ENCODE peak calls at places on chromosomes 6 and 20, in seven cellular contexts. U is left lung, B is tibial artery, F is progenitor cell of endocrine pancreas, H is omental fat pad, N is AG09319, Q is natural killer cell. S is an unnamed sample.

GRCh38 chr6:14635195-14635594 is 517.6 kb downstream of the CD83 start:
- DNase-seq in Q (no peak), F (no peak), H (no peak), U (no peak), B (no peak), N (no peak), S (no peak)

GRCh38 chr20:45044084-45044573 is 56.8 kb downstream of the KCNS1 start:
- DNase-seq in H (no peak), F (peak), B (no peak), U (no peak), N (peak), Q (no peak), S (no peak)

GRCh38 chr20:37239026-37239451 is 22.6 kb downstream of the GHRH start:
- DNase-seq in H (no peak), U (no peak), B (no peak), Q (no peak), N (no peak), F (no peak), S (no peak)

GRCh38 chr6:56017198-56017597 is 141.8 kb upstream of the BMP5 start:
- DNase-seq in N (no peak), U (no peak), F (no peak), B (no peak), H (no peak), Q (no peak), S (no peak)

GRCh38 chr6:56752009-56752408 is 109.3 kb upstream of the DST start:
- DNase-seq in B (no peak), Q (no peak), F (no peak), U (no peak), H (no peak), N (no peak), S (no peak)

GRCh38 chr6:99347804-99348203 is 1.7 kb downstream of the FAXC start:
- DNase-seq in H (no peak), F (no peak), B (no peak), Q (no peak), N (no peak), U (no peak), S (no peak)

GRCh38 chr6:157961116-157961515 is 20.5 kb upstream of the SYNJ2 start:
- DNase-seq in F (no peak), U (no peak), B (no peak), Q (no peak), H (no peak), N (no peak), S (no peak)

GRCh38 chr20:8428988-8429387 is 296.9 kb downstream of the PLCB1 start:
- DNase-seq in Q (peak), F (no peak), N (no peak), H (no peak), U (no peak), B (no peak), S (no peak)

GRCh38 chr6:120875900-120876299 is 458.4 kb downstream of the TBC1D32 start:
- DNase-seq in N (no peak), H (no peak), F (no peak), U (no peak), Q (no peak), B (no peak), S (no peak)

GRCh38 chr6:159104931-159105330 is 60.1 kb upstream of the TAGAP start:
- DNase-seq in B (peak), U (no peak), H (no peak), F (no peak), Q (peak), N (no peak), S (no peak)

GRCh38 chr6:37130704-37131103 is 39.2 kb upstream of the PIM1 start:
- DNase-seq in B (peak), U (peak), Q (no peak), F (no peak), N (no peak), H (peak), S (no peak)

GRCh38 chr20:23078351-23078993 is 7.7 kb downstream of the CD93 start:
- DNase-seq in B (no peak), F (no peak), H (no peak), N (peak), U (no peak), Q (no peak), S (no peak)

GRCh38 chr6:3294921-3295871 is 36.4 kb downstream of the PSMG4 start:
- DNase-seq in N (no peak), F (no peak), U (peak), B (no peak), H (no peak), Q (no peak), S (no peak)

GRCh38 chr6:40352527-40353170 is 234.5 kb downstream of the LRFN2 start:
- DNase-seq in F (no peak), U (no peak), Q (no peak), H (no peak), N (no peak), B (no peak), S (no peak)

GRCh38 chr6:12051861-12052368 is 39.8 kb downstream of the HIVEP1 start:
- DNase-seq in U (no peak), Q (no peak), B (no peak), F (no peak), H (no peak), N (no peak), S (no peak)

GRCh38 chr6:62891065-62891647 is 320.1 kb upstream of the FKBP1C start:
- DNase-seq in B (no peak), U (no peak), H (no peak), F (no peak), Q (no peak), N (no peak), S (no peak)

GRCh38 chr6:169845426-169846285 is 94.2 kb downstream of the ERMARD start:
- DNase-seq in F (no peak), N (no peak), H (no peak), B (no peak), Q (no peak), U (peak), S (no peak)

GRCh38 chr20:24039196-24039595 is 50.6 kb upstream of the GGTLC1 start:
- DNase-seq in N (no peak), U (no peak), F (no peak), H (no peak), B (no peak), Q (no peak), S (no peak)

GRCh38 chr20:10249822-10250221 is 31.2 kb downstream of the SNAP25 start:
- DNase-seq in Q (no peak), U (no peak), N (no peak), H (no peak), F (no peak), B (no peak), S (no peak)

GRCh38 chr6:147176795-147177194 is 27.4 kb upstream of the STXBP5 start:
- DNase-seq in B (no peak), F (no peak), Q (no peak), N (no peak), U (no peak), H (no peak), S (no peak)

GRCh38 chr6:134819236-134819635 is 130.7 kb downstream of the ALDH8A1 start:
- DNase-seq in N (no peak), Q (no peak), F (no peak), U (no peak), H (no peak), B (no peak), S (no peak)

GRCh38 chr6:73134588-73134987 is 90.7 kb downstream of the KHDC1L start:
- DNase-seq in N (no peak), H (no peak), F (peak), Q (no peak), U (no peak), B (no peak), S (no peak)
- TF ChIP-seq CTCF in N (peak), H (no peak), F (peak), Q (no peak), U (peak), B (peak), S (no peak)

DNA sequence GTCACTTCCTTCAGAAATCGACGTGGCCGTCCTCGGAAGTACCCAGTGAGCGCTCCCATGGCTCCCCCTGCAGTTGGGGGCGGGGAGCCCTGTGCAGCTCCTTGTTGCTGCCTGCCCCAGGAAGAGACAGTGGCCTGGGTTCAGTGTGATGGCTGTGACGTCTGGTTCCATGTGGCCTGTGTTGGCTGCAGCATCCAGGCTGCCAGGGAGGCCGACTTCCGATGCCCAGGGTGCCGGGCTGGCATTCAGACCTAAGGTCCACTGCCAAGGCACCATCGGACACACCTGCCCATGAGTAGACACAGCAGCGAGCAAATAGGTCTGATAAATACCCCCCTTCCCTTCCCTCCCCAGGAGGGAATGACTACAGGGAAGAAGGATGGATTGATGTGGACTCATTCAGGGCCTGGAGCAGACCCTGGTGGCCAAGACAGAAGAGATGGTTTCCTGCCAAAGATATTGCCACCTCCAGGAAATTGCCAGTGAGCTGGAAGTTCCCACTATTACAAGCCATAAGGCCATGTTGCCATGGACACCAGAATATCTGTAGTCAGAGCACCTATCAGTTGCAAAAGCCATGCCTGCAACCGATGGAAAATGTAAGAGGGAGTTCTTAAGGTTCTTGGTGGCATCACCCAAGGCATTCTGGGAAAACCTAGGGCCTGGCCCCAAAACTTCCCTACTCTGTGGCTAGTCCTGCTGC is 4.2 kb downstream of the TCF19 start:
- DNase-seq in F (no peak), N (no peak), H (no peak), U (no peak), B (no peak), Q (no peak), S (no peak)
- TF ChIP-seq CTCF in F (no peak), N (no peak), H (no peak), U (no peak), B (no peak), Q (no peak), S (no peak)

DNA sequence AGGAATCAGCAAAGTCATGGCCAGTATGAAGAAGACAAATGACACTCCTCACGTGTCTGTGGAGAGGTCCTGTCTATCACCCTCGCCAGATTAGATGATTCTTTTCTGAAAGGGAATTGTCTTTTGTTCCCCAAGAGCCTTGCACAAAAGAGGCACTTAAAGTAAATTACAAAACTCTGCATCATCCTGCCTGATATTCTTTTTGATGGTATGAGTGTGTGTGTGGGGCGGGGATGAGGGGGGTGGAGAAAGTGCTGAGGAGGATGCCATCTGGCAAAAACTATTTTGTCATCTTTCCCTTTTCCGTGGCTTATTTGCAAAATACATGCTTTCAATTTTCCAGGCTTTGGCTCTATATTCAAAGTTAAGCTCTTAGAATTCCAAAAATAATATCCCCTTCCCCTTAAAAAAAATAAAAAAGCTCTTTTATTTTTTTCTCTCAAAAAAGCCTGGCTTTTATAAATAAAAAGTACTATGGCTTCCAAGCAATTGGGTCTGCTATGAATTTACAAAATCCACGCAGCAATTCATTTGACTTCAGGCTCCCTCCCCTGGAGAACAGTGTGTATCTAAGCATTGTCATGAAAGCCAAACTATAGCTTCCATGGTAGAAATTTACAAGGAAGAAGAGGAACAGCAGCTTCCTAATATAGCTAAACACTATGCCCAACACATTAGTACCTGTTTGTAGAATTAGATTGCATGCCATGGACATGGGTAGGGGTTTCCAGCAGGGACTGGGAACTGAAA is 185.1 kb upstream of the ARG1 start:
- DNase-seq in U (no peak), Q (no peak), B (no peak), F (no peak), H (no peak), N (no peak), S (no peak)
- TF ChIP-seq CTCF in U (no peak), Q (no peak), B (no peak), F (no peak), H (no peak), N (no peak), S (no peak)

DNA sequence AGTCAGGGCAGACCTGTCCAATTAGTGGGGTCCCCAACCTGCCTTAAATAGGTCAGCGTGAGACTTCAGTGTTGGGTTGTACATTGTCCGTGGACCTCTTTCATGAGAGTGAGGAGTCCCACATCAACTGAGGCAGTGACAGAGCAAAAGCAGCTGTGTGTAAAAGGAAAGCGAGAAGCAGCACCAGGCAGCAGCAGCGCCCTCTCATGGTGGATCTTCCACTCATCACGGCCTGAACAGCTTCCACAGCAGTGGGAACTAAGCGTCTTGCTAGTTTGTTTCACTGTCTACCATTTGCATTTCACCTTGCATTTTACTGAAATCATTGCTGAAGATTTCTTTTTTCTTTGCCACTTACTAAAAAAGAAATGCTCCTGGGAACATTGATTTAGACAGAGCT is 333.8 kb downstream of the PKHD1 start:
- DNase-seq in Q (no peak), N (no peak), F (peak), H (no peak), U (no peak), B (no peak), S (peak)
- TF ChIP-seq CTCF in Q (no peak), N (no peak), F (peak), H (no peak), U (no peak), B (no peak), S (peak)

GRCh38 chr6:128516514-128516898 is 3.9 kb downstream of the PTPRK start:
- DNase-seq in F (no peak), H (no peak), U (no peak), B (no peak), Q (no peak), N (no peak), S (no peak)
- TF ChIP-seq CTCF in F (peak), H (no peak), U (no peak), B (peak), Q (no peak), N (peak), S (peak)